ENCODE peak calls at places on chromosomes 11 and 22, in four cellular contexts. L is fibroblast of mammary gland; V is CD4-positive, alpha-beta T cell; T is GM12865. P is an unnamed sample.

GRCh38 chr11:113473983-113474361 is 1.2 kb downstream of the DRD2 start:
- DNase-seq in L (no peak), V (no peak), T (no peak), P (no peak)

GRCh38 chr11:117819096-117820040 is 5.2 kb downstream of the FXYD2 start:
- DNase-seq in L (peak), V (no peak), T (peak), P (no peak)

GRCh38 chr11:76638267-76639197 is 32.0 kb downstream of the LRRC32 start:
- DNase-seq in L (no peak), V (no peak), T (no peak), P (no peak)

GRCh38 chr11:102197759-102198158 is 87.5 kb downstream of the YAP1 start:
- DNase-seq in L (no peak), V (no peak), T (no peak), P (no peak)

GRCh38 chr11:70734911-70735310 is 336.6 kb downstream of the CTTN start:
- DNase-seq in L (no peak), V (no peak), T (no peak), P (no peak)

GRCh38 chr11:36684840-36685800 is 87.1 kb upstream of the RAG2 start:
- DNase-seq in L (no peak), V (no peak), T (peak), P (no peak)

GRCh38 chr11:62443390-62444201 is 24.8 kb downstream of the SCGB1A1 start:
- DNase-seq in L (no peak), V (no peak), T (no peak), P (no peak)

GRCh38 chr11:117107701-117108590 is 9.7 kb upstream of the SIK3 start:
- DNase-seq in L (peak), V (no peak), T (no peak), P (no peak)

GRCh38 chr11:84830372-84830771 is 796.8 kb downstream of the DLG2 start:
- DNase-seq in L (no peak), V (no peak), T (no peak), P (no peak)

GRCh38 chr11:7060828-7061227 is 28.0 kb upstream of the RBMXL2 start:
- DNase-seq in L (peak), V (no peak), T (no peak), P (no peak)

GRCh38 chr11:16804104-16804947 is 65.9 kb downstream of the C11orf58 start:
- DNase-seq in L (peak), V (no peak), T (no peak), P (no peak)

GRCh38 chr11:48037709-48038468 is 57.5 kb downstream of the PTPRJ start:
- DNase-seq in L (peak), V (no peak), T (no peak), P (no peak)

GRCh38 chr11:19739872-19740271 is 27.2 kb downstream of the NAV2 start:
- DNase-seq in L (no peak), V (no peak), T (no peak), P (no peak)

GRCh38 chr22:41261541-41262249 is 21.0 kb upstream of the CHADL start:
- DNase-seq in L (no peak), V (no peak), T (no peak), P (no peak)

GRCh38 chr11:11478687-11479086 is 125.6 kb upstream of the CSNK2A3 start:
- DNase-seq in L (no peak), V (no peak), T (no peak), P (no peak)
- TF ChIP-seq CTCF in L (no peak), V (no peak), T (no peak), P (no peak)

GRCh38 chr11:27204527-27204926 is 158.5 kb downstream of the CCDC34 start:
- DNase-seq in L (peak), V (no peak), T (peak), P (no peak)
- TF ChIP-seq CTCF in L (peak), V (no peak), T (peak), P (no peak)

DNA sequence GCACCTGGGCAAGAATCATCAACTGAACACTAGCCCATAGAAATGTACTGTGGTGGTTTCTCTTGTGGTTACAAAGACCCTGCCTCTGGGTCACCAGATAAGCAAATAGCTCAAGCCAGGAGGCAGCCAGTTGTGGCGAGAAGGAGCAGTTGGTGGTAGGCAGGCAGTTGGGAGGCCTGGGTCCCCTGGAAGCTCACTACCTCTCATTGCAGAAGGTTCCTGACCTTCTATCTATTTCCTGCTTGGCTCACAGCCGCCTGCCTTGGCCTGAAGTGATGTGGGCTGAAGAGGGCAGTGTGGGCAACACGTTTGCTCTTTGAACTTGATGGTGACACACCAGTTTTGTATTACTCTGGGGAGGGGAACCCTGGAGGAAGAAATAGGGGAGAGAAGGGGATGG is 34.7 kb downstream of the NECTIN1 start:
- DNase-seq in L (no peak), V (no peak), T (peak), P (no peak)
- TF ChIP-seq CTCF in L (no peak), V (no peak), T (no peak), P (no peak)

GRCh38 chr11:73195191-73196007 is 22.7 kb upstream of the P2RY2 start:
- DNase-seq in L (no peak), V (no peak), T (no peak), P (no peak)
- TF ChIP-seq CTCF in L (no peak), V (no peak), T (no peak), P (no peak)

GRCh38 chr22:33920927-33921575 is 775 bp upstream of the LARGE1 start:
- DNase-seq in L (peak), V (peak), T (peak), P (peak)

GRCh38 chr22:33918676-33919590 is 1.3 kb downstream of the LARGE1 start:
- DNase-seq in L (peak), V (no peak), T (no peak), P (no peak)

GRCh38 chr22:33919591-33920501 is at the start of gene LARGE1:
- DNase-seq in L (no peak), V (no peak), T (peak), P (no peak)

GRCh38 chr22:33914699-33915098 is 5.6 kb downstream of the LARGE1 start:
- DNase-seq in L (no peak), V (no peak), T (no peak), P (no peak)

DNA sequence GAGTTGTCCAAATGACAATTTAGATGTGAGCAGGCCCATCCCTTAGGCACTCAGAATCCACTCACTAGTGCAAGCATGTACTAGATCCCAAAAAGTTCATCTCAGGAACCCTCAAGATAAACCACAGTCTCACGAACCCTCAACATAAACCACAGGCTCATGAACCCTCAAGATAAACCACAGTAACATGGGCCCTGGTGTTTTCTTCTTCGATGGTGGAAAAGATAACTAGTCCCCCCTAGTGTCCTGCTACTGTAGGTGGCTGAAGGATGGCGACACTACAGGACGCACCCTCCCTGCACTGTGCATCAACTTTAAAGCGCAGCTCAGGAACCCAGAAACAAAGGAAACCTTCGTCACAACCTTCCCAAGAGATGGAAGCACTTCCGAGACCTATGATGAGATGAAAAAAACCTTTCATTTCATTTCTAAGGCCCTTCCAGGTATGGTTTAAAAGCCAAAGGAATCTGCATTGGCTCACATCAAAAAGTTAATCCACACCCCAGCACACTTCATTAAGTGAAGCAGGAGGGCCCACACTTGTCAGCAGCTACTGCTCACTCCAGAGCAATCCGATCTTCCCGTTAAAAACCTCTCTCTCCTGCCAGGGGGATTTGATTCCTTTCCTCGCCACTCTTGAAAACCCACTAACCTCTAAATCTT is 2.4 kb downstream of the LARGE1 start:
- DNase-seq in L (peak), V (no peak), T (peak), P (no peak)
- TF ChIP-seq CTCF in L (peak), V (no peak), T (peak), P (no peak)